ENCODE peak calls at places on chromosomes 13 and 19, in eight cellular contexts. Y, P, W, X, C, U, V and Z are unnamed samples.

GRCh38 chr19:719081-719512 is 10.4 kb downstream of the PALM start:
- DNase-seq in C (peak), X (no peak), P (no peak), V (no peak), W (peak), Y (no peak), U (peak), Z (no peak)

GRCh38 chr13:49082653-49083536 is 107.2 kb downstream of the FNDC3A start:
- DNase-seq in Y (peak), W (no peak), V (no peak), C (no peak), P (peak), U (no peak), X (no peak), Z (no peak)

GRCh38 chr19:14091086-14091884 is 734 bp upstream of the SAMD1 start:
- DNase-seq in C (peak), U (peak), W (no peak), Y (peak), P (no peak), X (peak), V (peak), Z (peak)

GRCh38 chr19:18194554-18195238 is 1.7 kb downstream of the MPV17L2 start:
- DNase-seq in X (no peak), V (no peak), Y (no peak), U (no peak), C (peak), W (no peak), P (no peak), Z (no peak)

GRCh38 chr19:9847087-9847671 is 12.1 kb downstream of the PIN1 start:
- DNase-seq in U (no peak), Y (peak), P (peak), C (peak), V (peak), W (peak), X (no peak), Z (no peak)

GRCh38 chr13:46181799-46182490 is at the start of gene LCP1:
- DNase-seq in Y (no peak), V (peak), P (no peak), W (no peak), C (no peak), X (peak), U (no peak), Z (no peak)

GRCh38 chr19:7947939-7948338 is 4.5 kb upstream of the TIMM44 start:
- DNase-seq in U (no peak), W (no peak), Y (no peak), C (no peak), X (no peak), P (no peak), V (peak), Z (no peak)

GRCh38 chr13:21717817-21718216 is 46.9 kb downstream of the FGF9 start:
- DNase-seq in V (peak), W (no peak), P (no peak), U (no peak), X (no peak), Y (no peak), C (no peak), Z (no peak)

GRCh38 chr19:1259873-1260748 is 9.0 kb upstream of the CIRBP start:
- DNase-seq in X (peak), U (peak), C (no peak), W (no peak), Y (no peak), V (peak), P (no peak), Z (no peak)

GRCh38 chr19:1232652-1233360 is 5.0 kb downstream of the CBARP start:
- DNase-seq in V (peak), C (no peak), X (no peak), P (no peak), Y (no peak), W (no peak), U (no peak), Z (no peak)

GRCh38 chr19:19169236-19170052 is 619 bp downstream of the MEF2B start:
- DNase-seq in U (no peak), P (no peak), X (no peak), C (no peak), V (no peak), W (no peak), Y (no peak), Z (no peak)

GRCh38 chr19:17219286-17219685 is 4.1 kb downstream of the USE1 start:
- DNase-seq in Y (no peak), X (no peak), W (no peak), V (no peak), C (no peak), U (no peak), P (no peak), Z (no peak)

GRCh38 chr13:62294210-62294609 is 878.6 kb upstream of the PCDH20 start:
- DNase-seq in P (no peak), Y (peak), W (no peak), X (no peak), U (no peak), V (no peak), C (no peak), Z (no peak)

GRCh38 chr19:38386968-38387549 is 775 bp downstream of the GGN start:
- DNase-seq in W (no peak), P (no peak), U (no peak), Y (no peak), V (no peak), C (peak), X (no peak), Z (no peak)

GRCh38 chr19:13881231-13881691 is 4.3 kb downstream of the NANOS3 start:
- DNase-seq in V (peak), C (no peak), W (no peak), Y (no peak), P (no peak), U (peak), X (no peak), Z (no peak)

GRCh38 chr13:20383058-20383457 is 142.6 kb downstream of the CRYL1 start:
- DNase-seq in P (no peak), V (peak), Y (no peak), C (no peak), X (no peak), U (no peak), W (no peak), Z (no peak)

GRCh38 chr13:50588736-50589135 is 254.8 kb downstream of the DLEU7 start:
- DNase-seq in C (no peak), P (no peak), W (no peak), U (no peak), X (no peak), Y (no peak), V (peak), Z (no peak)

GRCh38 chr13:45584816-45585215 is 30.7 kb downstream of the ERICH6B start:
- DNase-seq in C (no peak), Y (no peak), V (peak), U (no peak), W (no peak), X (no peak), P (no peak), Z (no peak)

GRCh38 chr13:57630661-57631606 is 610 bp upstream of the PCDH17 start:
- DNase-seq in V (peak), C (no peak), X (no peak), Y (no peak), U (peak), P (no peak), W (no peak), Z (no peak)

GRCh38 chr19:3154957-3155736 is 19.3 kb downstream of the GNA15 start:
- DNase-seq in U (no peak), P (peak), W (peak), X (peak), C (peak), V (peak), Y (peak), Z (no peak)

GRCh38 chr19:4052114-4052992 is 14.3 kb downstream of the ZBTB7A start:
- DNase-seq in P (no peak), V (peak), U (no peak), C (peak), X (no peak), Y (no peak), W (no peak), Z (no peak)

GRCh38 chr19:611506-611869 is 21.8 kb downstream of the HCN2 start:
- DNase-seq in P (peak), Y (peak), U (no peak), X (no peak), W (peak), C (no peak), V (peak), Z (no peak)

GRCh38 chr13:40983725-40984669 is 35.1 kb downstream of the ELF1 start:
- DNase-seq in P (no peak), V (no peak), Y (no peak), C (no peak), U (no peak), X (no peak), W (no peak), Z (no peak)

GRCh38 chr19:35347930-35348298 is 212 bp downstream of the FFAR1 start:
- DNase-seq in V (no peak), U (no peak), C (no peak), Y (no peak), X (no peak), P (no peak), W (no peak), Z (no peak)

GRCh38 chr13:112078879-112079526 is 12.1 kb downstream of the SOX1 start:
- DNase-seq in W (no peak), X (no peak), V (no peak), Y (no peak), U (no peak), P (no peak), C (no peak), Z (no peak)

GRCh38 chr13:41941174-41941573 is 19.7 kb downstream of the VWA8 start:
- DNase-seq in U (no peak), V (no peak), W (no peak), P (no peak), Y (no peak), X (no peak), C (no peak), Z (no peak)

GRCh38 chr19:51794865-51795490 is at the start of gene FPR3:
- DNase-seq in Y (no peak), W (no peak), U (no peak), X (no peak), P (no peak), V (no peak), C (no peak), Z (no peak)

GRCh38 chr13:98576215-98576945 is 527 bp downstream of the STK24 start:
- DNase-seq in C (peak), X (peak), W (no peak), U (peak), Y (no peak), P (no peak), V (peak), Z (no peak)

GRCh38 chr13:106566682-106567420 is 1.1 kb downstream of the ARGLU1 start:
- DNase-seq in U (peak), V (peak), P (peak), C (peak), Y (no peak), W (no peak), X (peak), Z (no peak)

GRCh38 chr19:54477650-54478049 is 4.6 kb upstream of the CDC42EP5 start:
- DNase-seq in W (no peak), P (no peak), U (no peak), Y (no peak), V (no peak), X (no peak), C (no peak), Z (no peak)

GRCh38 chr13:38872693-38873092 is 117.9 kb downstream of the STOML3 start:
- DNase-seq in P (no peak), V (peak), W (no peak), U (peak), X (no peak), C (no peak), Y (no peak), Z (peak)

GRCh38 chr13:101529419-101529818 is 76.9 kb downstream of the ITGBL1 start:
- DNase-seq in U (no peak), W (peak), V (peak), X (no peak), Y (no peak), P (no peak), C (peak), Z (no peak)

GRCh38 chr19:48639483-48640375 is 2.5 kb upstream of the DBP start:
- DNase-seq in X (no peak), V (no peak), U (no peak), Y (no peak), C (no peak), W (no peak), P (no peak), Z (no peak)